ENCODE peak calls at places on chromosomes 3 and 15, in seven cellular contexts. I is upper lobe of right lung; D is CD8-positive, alpha-beta T cell; U is right atrium auricular region; P is A673; R is endothelial cell of umbilical vein; C is cardiac muscle cell. W is an unnamed sample.

GRCh38 chr15:84681822-84682221 is 23.8 kb upstream of the NMB start:
- DNase-seq in D (no peak), C (peak; percentile 83), P (no peak), I (no peak), R (peak; percentile 18), U (no peak), W (no peak)

GRCh38 chr3:73669268-73669667 is 44.5 kb upstream of the PDZRN3 start:
- DNase-seq in R (no peak), C (peak; percentile 44), D (no peak), P (no peak), I (no peak), U (no peak), W (no peak)

GRCh38 chr3:112133606-112134334 is 722 bp upstream of the GCSAM start:
- DNase-seq in C (no peak), P (no peak), U (no peak), R (no peak), D (no peak), I (no peak), W (no peak)

GRCh38 chr3:47385007-47385406 is 4.2 kb downstream of the PTPN23 start:
- DNase-seq in P (no peak), I (no peak), R (no peak), D (no peak), C (no peak), U (no peak), W (no peak)

GRCh38 chr3:170642882-170643601 is 57.2 kb upstream of the SLC7A14 start:
- DNase-seq in P (no peak), C (no peak), U (no peak), R (no peak), D (no peak), I (no peak), W (no peak)

GRCh38 chr15:77526582-77527163 is 106.0 kb downstream of the HMG20A start:
- DNase-seq in C (no peak), P (no peak), I (peak; percentile 47), D (no peak), U (no peak), R (no peak), W (no peak)

GRCh38 chr3:189305412-189305811 is 133.6 kb downstream of the TPRG1 start:
- DNase-seq in D (no peak), U (no peak), C (no peak), I (no peak), R (no peak), P (no peak), W (no peak)

GRCh38 chr3:152644478-152644877 is 190.5 kb upstream of the P2RY1 start:
- DNase-seq in R (no peak), I (no peak), C (no peak), D (no peak), U (no peak), P (no peak), W (no peak)

GRCh38 chr3:68256635-68257034 is 602.2 kb upstream of the SUCLG2 start:
- DNase-seq in P (peak; percentile 0), I (no peak), D (peak; percentile 28), U (no peak), R (no peak), C (no peak), W (no peak)

GRCh38 chr3:128496602-128497304 is 3.8 kb upstream of the GATA2 start:
- DNase-seq in C (peak; percentile 52), I (no peak), D (no peak), R (peak; percentile 47), P (no peak), U (no peak), W (no peak)

GRCh38 chr3:165210132-165210531 is 13.9 kb upstream of the SLITRK3 start:
- DNase-seq in P (peak; percentile 36), C (no peak), D (no peak), I (no peak), U (no peak), R (no peak), W (no peak)
- TF ChIP-seq CTCF in P (peak; percentile 55), C (peak; percentile 36), D (no peak), I (peak; percentile 22), U (peak; percentile 54), R (no peak), W (peak; percentile 18)

GRCh38 chr3:187020376-187020775 is 90.0 kb downstream of the ST6GAL1 start:
- DNase-seq in P (no peak), D (no peak), C (no peak), R (no peak), I (no peak), U (peak; percentile 7), W (no peak)
- H3K27ac ChIP-seq in P (no peak overlapping the region), D (peak overlapping the region; percentile 19), C (no peak overlapping the region), R (no peak overlapping the region), I (no peak overlapping the region), U (no peak overlapping the region), W (no peak overlapping the region)

DNA sequence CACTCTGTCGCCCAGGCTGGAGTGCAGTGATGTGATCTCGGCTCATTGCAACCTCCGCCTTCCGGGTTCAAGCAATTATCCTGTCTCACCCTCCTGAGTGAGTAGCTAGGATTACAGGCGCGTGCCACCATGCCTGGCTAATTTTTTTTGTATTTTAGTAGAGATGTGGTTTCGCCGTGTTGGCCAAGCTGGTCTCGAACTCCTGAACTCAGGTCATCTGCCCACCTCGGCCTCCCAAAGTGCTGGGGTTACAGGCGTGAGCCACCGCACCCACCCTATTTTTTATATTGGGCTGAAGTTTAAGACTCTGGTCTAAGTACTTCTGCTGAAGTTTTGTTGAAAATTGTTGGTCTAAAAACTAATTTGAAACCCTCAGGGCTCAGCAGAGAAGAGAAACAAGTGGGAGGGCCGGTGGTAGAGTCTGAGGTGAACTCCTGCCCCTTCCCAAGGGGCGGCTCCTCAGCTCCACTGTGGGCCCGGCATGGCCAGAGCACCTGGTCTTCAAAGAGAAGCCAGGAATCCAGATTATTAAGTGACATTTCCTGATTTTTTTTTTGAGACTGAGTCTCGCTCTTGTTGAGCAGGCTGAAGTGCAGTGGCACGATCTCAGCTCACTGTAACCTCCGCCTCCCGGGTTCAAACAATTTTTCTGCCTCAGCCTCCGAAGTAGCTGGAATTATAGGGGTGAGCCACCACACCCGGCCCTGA is 4.0 kb downstream of the HDAC11 start:
- DNase-seq in D (no peak), R (no peak), U (no peak), C (no peak), I (peak; percentile 65), P (no peak), W (no peak)
- H3K4me3 ChIP-seq in D (no peak overlapping the region), R (no peak overlapping the region), U (no peak overlapping the region), C (no peak overlapping the region), I (no peak overlapping the region), P (no peak overlapping the region), W (no peak overlapping the region)

DNA sequence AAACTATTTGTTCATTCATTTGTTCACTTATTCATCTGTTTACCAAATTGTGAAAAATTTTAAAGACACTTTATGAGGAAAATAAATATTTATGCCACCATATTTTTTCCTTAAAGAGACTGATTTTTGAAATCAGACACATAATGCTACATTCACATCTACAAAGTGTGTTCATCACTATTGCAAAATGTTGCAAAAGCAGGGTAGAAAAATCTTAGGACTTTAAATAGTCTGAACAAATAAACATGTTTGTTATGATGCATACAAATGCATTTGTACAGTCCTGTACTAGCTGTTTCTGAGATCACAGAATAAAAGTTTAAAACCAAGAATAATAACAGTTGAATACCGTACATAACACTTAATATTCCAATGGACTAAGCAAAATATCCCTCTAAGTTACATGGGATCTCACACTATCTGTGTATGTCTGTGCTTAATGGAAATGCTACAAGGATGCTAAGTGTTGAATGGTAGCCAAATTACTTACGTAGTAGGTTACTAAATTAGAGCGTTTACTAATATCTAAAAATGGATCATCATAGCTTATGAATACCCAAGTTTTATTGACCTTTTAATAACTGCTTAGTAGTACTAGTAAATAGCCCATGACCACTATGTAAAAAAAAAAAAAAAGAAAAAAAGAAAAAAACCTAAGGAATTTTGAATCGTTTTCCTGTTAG is 25.1 kb downstream of the ATP11B start:
- DNase-seq in D (no peak), U (no peak), I (no peak), C (no peak), R (no peak), P (no peak), W (no peak)
- TF ChIP-seq CTCF in D (no peak), U (no peak), I (no peak), C (no peak), R (no peak), P (no peak), W (no peak)

GRCh38 chr3:65575376-65575840 is 463.3 kb downstream of the MAGI1 start:
- DNase-seq in P (no peak), I (no peak), U (no peak), C (peak; percentile 64), D (no peak), R (peak; percentile 12), W (peak; percentile 81)

GRCh38 chr3:65577875-65578274 is 460.8 kb downstream of the MAGI1 start:
- DNase-seq in C (no peak), P (no peak), I (no peak), D (no peak), R (no peak), U (no peak), W (no peak)

GRCh38 chr3:65576228-65576627 is 462.5 kb downstream of the MAGI1 start:
- DNase-seq in C (no peak), R (no peak), U (no peak), P (no peak), D (no peak), I (no peak), W (no peak)

GRCh38 chr3:65573548-65574116 is 465.1 kb downstream of the MAGI1 start:
- DNase-seq in C (no peak), I (no peak), D (no peak), U (no peak), R (no peak), P (no peak), W (no peak)

DNA sequence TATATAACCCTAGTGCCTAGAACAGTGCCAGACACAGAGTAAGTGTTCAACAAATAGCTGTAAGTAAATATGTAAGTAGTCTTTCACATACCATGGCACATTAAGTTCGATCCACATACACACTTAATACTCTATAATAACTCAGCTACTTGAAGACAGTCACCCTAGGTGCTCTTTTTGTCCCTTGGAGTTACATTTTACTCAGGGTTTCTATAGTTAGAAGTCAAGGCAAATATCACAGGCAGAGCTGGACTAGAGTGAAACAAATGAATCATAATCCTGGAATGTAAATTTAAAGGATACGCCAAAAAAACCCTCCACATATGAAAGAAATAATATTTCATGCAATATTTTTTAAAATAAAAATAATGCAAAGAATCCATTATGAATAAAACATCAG is 461.8 kb downstream of the MAGI1 start:
- DNase-seq in U (no peak), R (no peak), D (no peak), I (no peak), C (no peak), P (no peak), W (no peak)
- H3K27ac ChIP-seq in U (no peak overlapping the region), R (no peak overlapping the region), D (no peak overlapping the region), I (no peak overlapping the region), C (no peak overlapping the region), P (no peak overlapping the region), W (no peak overlapping the region)

GRCh38 chr15:82968066-82968465 is 15.5 kb upstream of the HOMER2 start:
- DNase-seq in U (no peak), P (no peak), D (no peak), C (peak; percentile 77), R (no peak), I (no peak), W (no peak)

GRCh38 chr15:82963356-82964341 is 11.1 kb upstream of the HOMER2 start:
- DNase-seq in P (no peak), I (no peak), D (no peak), C (no peak), U (no peak), R (no peak), W (no peak)

GRCh38 chr15:82960766-82961165 is 8.2 kb upstream of the HOMER2 start:
- DNase-seq in D (no peak), U (no peak), P (no peak), C (no peak), I (no peak), R (no peak), W (no peak)

GRCh38 chr15:82966671-82967071 is 14.2 kb upstream of the HOMER2 start:
- DNase-seq in D (no peak), U (no peak), I (no peak), R (no peak), C (no peak), P (no peak), W (no peak)

GRCh38 chr15:82964890-82965289 is 12.4 kb upstream of the HOMER2 start:
- DNase-seq in R (no peak), C (no peak), I (no peak), P (no peak), U (no peak), D (no peak), W (no peak)
- H3K4me3 ChIP-seq in R (no peak overlapping the region), C (no peak overlapping the region), I (no peak overlapping the region), P (no peak overlapping the region), U (no peak overlapping the region), D (no peak overlapping the region), W (no peak overlapping the region)

W was measured in keratinocyte.